ENCODE peak calls at places on chromosomes 7 and 10, in six cellular contexts. One of them, this sample, is unnamed.

GRCh38 chr7:155369-156000 is 36.9 kb upstream of the FAM20C start:
- DNase-seq in K562: no peak
- DNase-seq in upper lobe of right lung: peak; percentile 20
- DNase-seq in small intestine: no peak
- DNase-seq in heart right ventricle: no peak
- DNase-seq in upper lobe of left lung: no peak
- DNase-seq in this sample: no peak

GRCh38 chr10:99560277-99561126 is 27.8 kb downstream of the NKX2-3 start:
- DNase-seq in K562: peak; percentile 67
- DNase-seq in upper lobe of right lung: no peak
- DNase-seq in small intestine: peak; percentile 56
- DNase-seq in heart right ventricle: no peak
- DNase-seq in upper lobe of left lung: peak; percentile 44
- DNase-seq in this sample: peak; percentile 45

GRCh38 chr7:11567571-11567970 is 264.4 kb downstream of the THSD7A start:
- DNase-seq in K562: no peak
- DNase-seq in upper lobe of right lung: no peak
- DNase-seq in small intestine: no peak
- DNase-seq in heart right ventricle: no peak
- DNase-seq in upper lobe of left lung: no peak
- DNase-seq in this sample: no peak

GRCh38 chr7:3300221-3300650 is 816 bp upstream of the SDK1 start:
- DNase-seq in K562: no peak
- DNase-seq in upper lobe of right lung: no peak
- DNase-seq in small intestine: no peak
- DNase-seq in heart right ventricle: no peak
- DNase-seq in upper lobe of left lung: no peak
- DNase-seq in this sample: no peak

GRCh38 chr10:119517235-119518141 is 25.0 kb downstream of the RGS10 start:
- DNase-seq in K562: no peak
- DNase-seq in upper lobe of right lung: no peak
- DNase-seq in small intestine: no peak
- DNase-seq in heart right ventricle: no peak
- DNase-seq in upper lobe of left lung: peak; percentile 68
- DNase-seq in this sample: no peak

GRCh38 chr10:127215882-127216281 is 19.5 kb upstream of the INSYN2A start:
- DNase-seq in K562: no peak
- DNase-seq in upper lobe of right lung: no peak
- DNase-seq in small intestine: no peak
- DNase-seq in heart right ventricle: no peak
- DNase-seq in upper lobe of left lung: no peak
- DNase-seq in this sample: no peak

GRCh38 chr7:33554046-33554445 is 351.3 kb upstream of the BMPER start:
- DNase-seq in K562: no peak
- DNase-seq in upper lobe of right lung: no peak
- DNase-seq in small intestine: no peak
- DNase-seq in heart right ventricle: no peak
- DNase-seq in upper lobe of left lung: no peak
- DNase-seq in this sample: no peak

GRCh38 chr7:130891254-130892094 is 157.5 kb upstream of the KLF14 start:
- DNase-seq in K562: no peak
- DNase-seq in upper lobe of right lung: peak; percentile 72
- DNase-seq in small intestine: no peak
- DNase-seq in heart right ventricle: peak; percentile 50
- DNase-seq in upper lobe of left lung: peak; percentile 78
- DNase-seq in this sample: no peak

GRCh38 chr10:73493781-73494180 is 2.0 kb downstream of the PPP3CB start:
- DNase-seq in K562: no peak
- DNase-seq in upper lobe of right lung: no peak
- DNase-seq in small intestine: no peak
- DNase-seq in heart right ventricle: no peak
- DNase-seq in upper lobe of left lung: no peak
- DNase-seq in this sample: no peak

GRCh38 chr10:110006358-110007170 is 1.2 kb upstream of the ADD3 start:
- DNase-seq in K562: peak; percentile 45
- DNase-seq in upper lobe of right lung: no peak
- DNase-seq in small intestine: peak; percentile 51
- DNase-seq in heart right ventricle: peak; percentile 54
- DNase-seq in upper lobe of left lung: peak; percentile 30
- DNase-seq in this sample: peak; percentile 32

GRCh38 chr7:141563956-141564623 is 12.9 kb downstream of the AGK start:
- DNase-seq in K562: peak; percentile 51
- DNase-seq in upper lobe of right lung: no peak
- DNase-seq in small intestine: no peak
- DNase-seq in heart right ventricle: no peak
- DNase-seq in upper lobe of left lung: no peak
- DNase-seq in this sample: no peak

GRCh38 chr7:155009570-155010157 is 6.7 kb upstream of the PAXIP1 start:
- DNase-seq in K562: peak; percentile 58
- DNase-seq in upper lobe of right lung: no peak
- DNase-seq in small intestine: peak; percentile 18
- DNase-seq in heart right ventricle: no peak
- DNase-seq in upper lobe of left lung: no peak
- DNase-seq in this sample: no peak

GRCh38 chr10:84613336-84614021 is 285.1 kb downstream of the CCSER2 start:
- DNase-seq in K562: peak; percentile 51
- DNase-seq in upper lobe of right lung: peak; percentile 71
- DNase-seq in small intestine: peak; percentile 4
- DNase-seq in heart right ventricle: no peak
- DNase-seq in upper lobe of left lung: peak; percentile 73
- DNase-seq in this sample: peak; percentile 46

GRCh38 chr7:131039355-131039762 is 288.3 kb upstream of the MKLN1 start:
- DNase-seq in K562: no peak
- DNase-seq in upper lobe of right lung: no peak
- DNase-seq in small intestine: no peak
- DNase-seq in heart right ventricle: no peak
- DNase-seq in upper lobe of left lung: no peak
- DNase-seq in this sample: no peak

GRCh38 chr7:149316606-149317005 is 54.6 kb downstream of the ZNF783 start:
- DNase-seq in K562: no peak
- DNase-seq in upper lobe of right lung: no peak
- DNase-seq in small intestine: no peak
- DNase-seq in heart right ventricle: no peak
- DNase-seq in upper lobe of left lung: no peak
- DNase-seq in this sample: no peak

GRCh38 chr7:158237672-158238335 is 349.8 kb downstream of the PTPRN2 start:
- DNase-seq in K562: peak; percentile 59
- DNase-seq in upper lobe of right lung: peak; percentile 28
- DNase-seq in small intestine: no peak
- DNase-seq in heart right ventricle: no peak
- DNase-seq in upper lobe of left lung: no peak
- DNase-seq in this sample: no peak

GRCh38 chr10:96764345-96764744 is 44.0 kb upstream of the PIK3AP1 start:
- DNase-seq in K562: peak; percentile 13
- DNase-seq in upper lobe of right lung: no peak
- DNase-seq in small intestine: no peak
- DNase-seq in heart right ventricle: no peak
- DNase-seq in upper lobe of left lung: no peak
- DNase-seq in this sample: no peak

GRCh38 chr7:158861004-158861787 is 4.8 kb downstream of the DYNC2I1 start:
- DNase-seq in K562: peak; percentile 91
- DNase-seq in upper lobe of right lung: no peak
- DNase-seq in small intestine: no peak
- DNase-seq in heart right ventricle: no peak
- DNase-seq in upper lobe of left lung: no peak
- DNase-seq in this sample: no peak

GRCh38 chr7:45708046-45708950 is 134.1 kb downstream of the ADCY1 start:
- DNase-seq in K562: no peak
- DNase-seq in upper lobe of right lung: peak; percentile 29
- DNase-seq in small intestine: no peak
- DNase-seq in heart right ventricle: no peak
- DNase-seq in upper lobe of left lung: no peak
- DNase-seq in this sample: no peak

GRCh38 chr7:31214751-31215150 is 125.8 kb downstream of the NEUROD6 start:
- DNase-seq in K562: no peak
- DNase-seq in upper lobe of right lung: no peak
- DNase-seq in small intestine: no peak
- DNase-seq in heart right ventricle: no peak
- DNase-seq in upper lobe of left lung: no peak
- DNase-seq in this sample: no peak

GRCh38 chr7:105639677-105640493 is 58.6 kb upstream of the EFCAB10 start:
- DNase-seq in K562: no peak
- DNase-seq in upper lobe of right lung: peak; percentile 41
- DNase-seq in small intestine: no peak
- DNase-seq in heart right ventricle: no peak
- DNase-seq in upper lobe of left lung: no peak
- DNase-seq in this sample: no peak

GRCh38 chr7:8204674-8205377 is 57.1 kb downstream of the ICA1 start:
- DNase-seq in K562: no peak
- DNase-seq in upper lobe of right lung: no peak
- DNase-seq in small intestine: no peak
- DNase-seq in heart right ventricle: no peak
- DNase-seq in upper lobe of left lung: no peak
- DNase-seq in this sample: no peak

GRCh38 chr10:76055466-76055865 is 624.0 kb downstream of the LRMDA start:
- DNase-seq in K562: no peak
- DNase-seq in upper lobe of right lung: no peak
- DNase-seq in small intestine: no peak
- DNase-seq in heart right ventricle: no peak
- DNase-seq in upper lobe of left lung: no peak
- DNase-seq in this sample: no peak

GRCh38 chr7:55486991-55487390 is 85.3 kb downstream of the VOPP1 start:
- DNase-seq in K562: no peak
- DNase-seq in upper lobe of right lung: no peak
- DNase-seq in small intestine: no peak
- DNase-seq in heart right ventricle: no peak
- DNase-seq in upper lobe of left lung: no peak
- DNase-seq in this sample: no peak

GRCh38 chr7:55488804-55489340 is 83.4 kb downstream of the VOPP1 start:
- DNase-seq in K562: no peak
- DNase-seq in upper lobe of right lung: no peak
- DNase-seq in small intestine: no peak
- DNase-seq in heart right ventricle: no peak
- DNase-seq in upper lobe of left lung: no peak
- DNase-seq in this sample: no peak

GRCh38 chr7:55490099-55490498 is 82.2 kb downstream of the VOPP1 start:
- DNase-seq in K562: no peak
- DNase-seq in upper lobe of right lung: no peak
- DNase-seq in small intestine: no peak
- DNase-seq in heart right ventricle: no peak
- DNase-seq in upper lobe of left lung: no peak
- DNase-seq in this sample: no peak

GRCh38 chr7:55489552-55489951 is 82.8 kb downstream of the VOPP1 start:
- DNase-seq in K562: no peak
- DNase-seq in upper lobe of right lung: no peak
- DNase-seq in small intestine: no peak
- DNase-seq in heart right ventricle: no peak
- DNase-seq in upper lobe of left lung: no peak
- DNase-seq in this sample: no peak

GRCh38 chr7:55488221-55488620 is 84.1 kb downstream of the VOPP1 start:
- DNase-seq in K562: no peak
- DNase-seq in upper lobe of right lung: no peak
- DNase-seq in small intestine: no peak
- DNase-seq in heart right ventricle: no peak
- DNase-seq in upper lobe of left lung: no peak
- DNase-seq in this sample: no peak
- H3K4me1 ChIP-seq in K562: peaks cover 10% of the 10 kb centered on the region
- H3K4me1 ChIP-seq in upper lobe of right lung: no peaks in the 10 kb centered on the region
- H3K4me1 ChIP-seq in small intestine: no peaks in the 10 kb centered on the region
- H3K4me1 ChIP-seq in heart right ventricle: no peaks in the 10 kb centered on the region
- H3K4me1 ChIP-seq in upper lobe of left lung: no peaks in the 10 kb centered on the region
- H3K4me1 ChIP-seq in this sample: no peaks in the 10 kb centered on the region

GRCh38 chr10:34303022-34303421 is 512.1 kb downstream of the PARD3 start:
- DNase-seq in K562: no peak
- DNase-seq in upper lobe of right lung: no peak
- DNase-seq in small intestine: no peak
- DNase-seq in heart right ventricle: no peak
- DNase-seq in upper lobe of left lung: no peak
- DNase-seq in this sample: no peak

GRCh38 chr10:34297551-34298370 is 517.3 kb downstream of the PARD3 start:
- DNase-seq in K562: no peak
- DNase-seq in upper lobe of right lung: no peak
- DNase-seq in small intestine: peak; percentile 70
- DNase-seq in heart right ventricle: no peak
- DNase-seq in upper lobe of left lung: no peak
- DNase-seq in this sample: no peak

GRCh38 chr10:34298371-34298818 is 516.7 kb downstream of the PARD3 start:
- DNase-seq in K562: no peak
- DNase-seq in upper lobe of right lung: no peak
- DNase-seq in small intestine: no peak
- DNase-seq in heart right ventricle: no peak
- DNase-seq in upper lobe of left lung: no peak
- DNase-seq in this sample: no peak

GRCh38 chr10:34295142-34295548 is 520.0 kb downstream of the PARD3 start:
- DNase-seq in K562: no peak
- DNase-seq in upper lobe of right lung: no peak
- DNase-seq in small intestine: no peak
- DNase-seq in heart right ventricle: no peak
- DNase-seq in upper lobe of left lung: no peak
- DNase-seq in this sample: no peak

GRCh38 chr10:34299105-34299611 is 515.9 kb downstream of the PARD3 start:
- DNase-seq in K562: no peak
- DNase-seq in upper lobe of right lung: no peak
- DNase-seq in small intestine: no peak
- DNase-seq in heart right ventricle: no peak
- DNase-seq in upper lobe of left lung: no peak
- DNase-seq in this sample: no peak
- H3K4me3 ChIP-seq in K562: no peak overlapping the region
- H3K4me3 ChIP-seq in upper lobe of right lung: no peak overlapping the region
- H3K4me3 ChIP-seq in small intestine: no peak overlapping the region
- H3K4me3 ChIP-seq in heart right ventricle: no peak overlapping the region
- H3K4me3 ChIP-seq in upper lobe of left lung: no peak overlapping the region
- H3K4me3 ChIP-seq in this sample: no peak overlapping the region

DNA sequence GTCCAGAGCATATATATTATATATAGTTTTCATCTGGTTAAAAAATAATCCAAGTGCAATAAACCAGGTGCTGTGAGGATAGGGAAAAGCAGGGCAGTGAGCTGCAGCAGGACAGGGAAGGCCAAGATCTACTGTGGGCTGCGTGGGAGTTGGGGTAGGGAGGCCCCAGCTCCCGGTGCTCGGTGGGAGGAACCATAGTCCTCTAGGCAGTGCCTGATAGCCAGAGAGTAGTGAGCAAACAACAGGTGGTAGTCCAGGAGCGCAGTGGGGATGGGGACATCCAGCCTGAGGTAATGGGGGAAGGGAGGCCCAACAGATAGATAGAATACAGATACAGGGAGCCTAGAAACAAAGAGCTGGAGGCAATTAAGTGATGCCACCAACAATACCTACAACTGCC is 4.1 kb upstream of the BMPR1A start:
- DNase-seq in K562: peak; percentile 78
- DNase-seq in upper lobe of right lung: no peak
- DNase-seq in small intestine: peak; percentile 63
- DNase-seq in heart right ventricle: no peak
- DNase-seq in upper lobe of left lung: no peak
- DNase-seq in this sample: no peak
- H3K27me3 ChIP-seq in K562: no peaks in the 10 kb centered on the region
- H3K27me3 ChIP-seq in upper lobe of right lung: no peaks in the 10 kb centered on the region
- H3K27me3 ChIP-seq in small intestine: no peaks in the 10 kb centered on the region
- H3K27me3 ChIP-seq in heart right ventricle: peaks cover 22% of the 10 kb centered on the region
- H3K27me3 ChIP-seq in upper lobe of left lung: peaks cover 15% of the 10 kb centered on the region
- H3K27me3 ChIP-seq in this sample: no peaks in the 10 kb centered on the region

DNA sequence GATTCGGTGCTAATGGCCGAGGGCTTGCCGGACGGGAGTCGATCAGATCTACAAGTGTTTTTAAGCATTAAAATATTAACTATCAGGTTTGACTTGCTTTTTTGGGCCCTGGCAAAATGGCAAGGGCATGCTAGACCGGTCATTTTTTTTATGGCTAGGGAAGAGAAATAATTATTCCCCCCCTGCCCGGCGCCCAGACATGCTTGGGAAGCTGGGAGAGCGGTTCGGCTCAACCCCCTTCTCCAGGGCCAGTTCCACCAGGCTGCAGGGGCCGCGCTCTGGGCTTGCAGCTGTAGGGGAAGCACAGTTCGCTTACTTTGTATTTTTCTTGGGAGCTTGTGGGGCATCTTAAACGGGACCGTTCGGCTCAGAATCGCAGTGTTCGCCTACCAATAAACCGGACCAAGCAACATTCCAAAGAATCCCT is 3.0 kb downstream of the TCF7L2 start:
- DNase-seq in K562: no peak
- DNase-seq in upper lobe of right lung: no peak
- DNase-seq in small intestine: no peak
- DNase-seq in heart right ventricle: peak; percentile 45
- DNase-seq in upper lobe of left lung: peak; percentile 46
- DNase-seq in this sample: no peak
- H3K4me1 ChIP-seq in K562: peaks cover 10% of the 10 kb centered on the region
- H3K4me1 ChIP-seq in upper lobe of right lung: peaks cover 50% of the 10 kb centered on the region
- H3K4me1 ChIP-seq in small intestine: no peaks in the 10 kb centered on the region
- H3K4me1 ChIP-seq in heart right ventricle: peaks cover 63% of the 10 kb centered on the region
- H3K4me1 ChIP-seq in upper lobe of left lung: peaks cover 68% of the 10 kb centered on the region
- H3K4me1 ChIP-seq in this sample: peaks cover 36% of the 10 kb centered on the region

This sample was measured in HAP-1.